ENCODE peak calls at places on chromosomes 5 and 9, in five cellular contexts. H, E, A, J and I are unnamed samples.
A peak's percentile ranks its signal among the peaks of the same experiment; 100 is the strongest.

GRCh38 chr9:135926402-135927194 is 19.3 kb upstream of the CAMSAP1 start:
- DNase-seq in H (peak; percentile 18), E (no peak), A (no peak), J (peak; percentile 95), I (no peak)

GRCh38 chr5:160751297-160751696 is 100.7 kb downstream of the ATP10B start:
- DNase-seq in H (no peak), E (no peak), A (no peak), J (no peak), I (no peak)

GRCh38 chr9:83537331-83538171 is 650 bp downstream of the FRMD3 start:
- DNase-seq in H (no peak), E (no peak), A (no peak), J (no peak), I (no peak)

GRCh38 chr5:149251546-149251945 is 20.1 kb upstream of the AFAP1L1 start:
- DNase-seq in H (no peak), E (no peak), A (no peak), J (no peak), I (no peak)

GRCh38 chr5:154356256-154356655 is 89.5 kb upstream of the SAP30L start:
- DNase-seq in H (no peak), E (no peak), A (no peak), J (no peak), I (no peak)

GRCh38 chr5:56585973-56586740 is 229.2 kb upstream of the MAP3K1 start:
- DNase-seq in H (no peak), E (no peak), A (no peak), J (no peak), I (no peak)

GRCh38 chr9:95446259-95446658 is 70.5 kb downstream of the PTCH1 start:
- DNase-seq in H (no peak), E (no peak), A (no peak), J (no peak), I (no peak)

GRCh38 chr5:174828786-174829510 is 104.6 kb downstream of the MSX2 start:
- DNase-seq in H (peak; percentile 42), E (no peak), A (no peak), J (no peak), I (no peak)

GRCh38 chr9:10613413-10613812 is 611 bp upstream of the PTPRD start:
- DNase-seq in H (no peak), E (no peak), A (no peak), J (no peak), I (no peak)

GRCh38 chr9:76215066-76215465 is 179.2 kb downstream of the RFK start:
- DNase-seq in H (peak; percentile 70), E (no peak), A (no peak), J (no peak), I (no peak)

GRCh38 chr9:89759563-89759962 is 154.8 kb downstream of the GADD45G start:
- DNase-seq in H (no peak), E (no peak), A (no peak), J (no peak), I (no peak)

GRCh38 chr9:76629205-76629990 is 134.8 kb upstream of the PCA3 start:
- DNase-seq in H (no peak), E (peak; percentile 30), A (no peak), J (no peak), I (no peak)

GRCh38 chr5:137753227-137753985 is 757 bp downstream of the HNRNPA0 start:
- DNase-seq in H (no peak), E (peak; percentile 38), A (no peak), J (peak; percentile 29), I (peak; percentile 55)

GRCh38 chr5:58056546-58056945 is 403.3 kb downstream of the PLK2 start:
- DNase-seq in H (no peak), E (no peak), A (no peak), J (no peak), I (no peak)

GRCh38 chr5:126978258-126978657 is 52.1 kb downstream of the MARCHF3 start:
- DNase-seq in H (no peak), E (no peak), A (no peak), J (no peak), I (no peak)

GRCh38 chr9:84697494-84698114 is 28.1 kb downstream of the NTRK2 start:
- DNase-seq in H (peak; percentile 5), E (peak; percentile 40), A (peak; percentile 22), J (peak; percentile 15), I (peak; percentile 76)

GRCh38 chr9:131656356-131657030 is 83.4 kb downstream of the RAPGEF1 start:
- DNase-seq in H (no peak), E (no peak), A (no peak), J (peak; percentile 54), I (no peak)

GRCh38 chr9:33719581-33720374 is 75.6 kb upstream of the PRSS3 start:
- DNase-seq in H (no peak), E (peak; percentile 46), A (peak; percentile 16), J (no peak), I (peak; percentile 40)

GRCh38 chr5:57581772-57582171 is 99.2 kb upstream of the ACTBL2 start:
- DNase-seq in H (no peak), E (no peak), A (no peak), J (no peak), I (no peak)

GRCh38 chr5:65722575-65723424 is 795 bp downstream of the NLN start:
- DNase-seq in H (no peak), E (peak; percentile 20), A (peak; percentile 29), J (peak; percentile 3), I (peak; percentile 52)

GRCh38 chr9:101333923-101334702 is 50.7 kb downstream of the BAAT start:
- DNase-seq in H (no peak), E (no peak), A (no peak), J (no peak), I (no peak)

GRCh38 chr5:176319827-176320554 is 41.6 kb downstream of the KIAA1191 start:
- DNase-seq in H (no peak), E (no peak), A (peak; percentile 18), J (no peak), I (no peak)

GRCh38 chr5:98992552-98992951 is 63.7 kb upstream of the CHD1 start:
- DNase-seq in H (no peak), E (no peak), A (no peak), J (no peak), I (no peak)

GRCh38 chr5:169591636-169592035 is 8.1 kb downstream of the SPDL1 start:
- DNase-seq in H (no peak), E (no peak), A (no peak), J (no peak), I (no peak)

GRCh38 chr9:119634036-119634435 is 264.8 kb upstream of the BRINP1 start:
- DNase-seq in H (no peak), E (no peak), A (no peak), J (no peak), I (no peak)

GRCh38 chr9:119639287-119639955 is 270.2 kb upstream of the BRINP1 start:
- DNase-seq in H (no peak), E (no peak), A (no peak), J (no peak), I (no peak)
- TF ChIP-seq CTCF in H (no peak), E (no peak), A (no peak), J (no peak), I (no peak)

GRCh38 chr5:15951126-15951525 is 228.5 kb downstream of the MARCHF11 start:
- DNase-seq in H (no peak), E (no peak), A (no peak), J (no peak), I (no peak)

GRCh38 chr5:15943487-15943886 is 236.1 kb downstream of the MARCHF11 start:
- DNase-seq in H (no peak), E (no peak), A (no peak), J (no peak), I (no peak)

GRCh38 chr5:15951550-15951949 is 228.0 kb downstream of the MARCHF11 start:
- DNase-seq in H (no peak), E (no peak), A (no peak), J (no peak), I (no peak)

GRCh38 chr5:15946026-15946425 is 233.6 kb downstream of the MARCHF11 start:
- DNase-seq in H (no peak), E (no peak), A (no peak), J (no peak), I (no peak)

GRCh38 chr5:15948225-15948624 is 231.4 kb downstream of the MARCHF11 start:
- DNase-seq in H (no peak), E (no peak), A (no peak), J (no peak), I (no peak)
- TF ChIP-seq CTCF in H (peak; percentile 0), E (no peak), A (no peak), J (no peak), I (no peak)

GRCh38 chr9:127781821-127782220 is 3.4 kb upstream of the SH2D3C start:
- DNase-seq in H (no peak), E (no peak), A (no peak), J (no peak), I (no peak)
- TF ChIP-seq CTCF in H (no peak), E (no peak), A (no peak), J (no peak), I (no peak)

DNA sequence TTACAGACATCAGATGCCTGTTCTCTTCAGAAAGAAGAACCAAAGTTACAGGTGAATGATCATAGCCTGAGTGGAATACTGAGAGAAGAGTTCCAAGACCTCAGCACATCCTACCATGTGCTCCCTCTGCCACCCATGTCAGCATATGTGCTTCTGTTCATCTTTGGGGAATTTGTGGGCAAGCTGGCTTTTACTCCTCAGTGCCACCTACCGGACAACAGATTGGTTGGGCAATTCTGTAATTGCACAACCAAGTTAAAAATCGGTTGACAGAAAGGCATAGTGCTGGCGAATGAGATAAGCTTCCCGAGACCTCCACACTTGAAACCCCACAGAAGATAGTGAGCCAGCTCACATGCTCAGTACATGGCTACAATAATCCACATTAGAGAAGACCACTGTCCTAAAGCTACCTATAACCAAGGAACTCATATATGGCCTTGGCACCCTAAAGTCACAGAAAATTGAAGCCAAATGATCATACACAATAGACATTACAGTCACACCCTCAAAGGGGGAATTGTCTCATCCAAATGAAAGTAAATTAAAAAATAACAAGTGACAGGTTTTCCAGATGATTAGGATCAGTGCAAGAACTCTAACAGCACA is 1238.0 kb upstream of the NUDT12 start:
- DNase-seq in H (no peak), E (no peak), A (peak; percentile 26), J (no peak), I (no peak)
- TF ChIP-seq CTCF in H (no peak), E (peak; percentile 32), A (peak; percentile 62), J (no peak), I (no peak)

DNA sequence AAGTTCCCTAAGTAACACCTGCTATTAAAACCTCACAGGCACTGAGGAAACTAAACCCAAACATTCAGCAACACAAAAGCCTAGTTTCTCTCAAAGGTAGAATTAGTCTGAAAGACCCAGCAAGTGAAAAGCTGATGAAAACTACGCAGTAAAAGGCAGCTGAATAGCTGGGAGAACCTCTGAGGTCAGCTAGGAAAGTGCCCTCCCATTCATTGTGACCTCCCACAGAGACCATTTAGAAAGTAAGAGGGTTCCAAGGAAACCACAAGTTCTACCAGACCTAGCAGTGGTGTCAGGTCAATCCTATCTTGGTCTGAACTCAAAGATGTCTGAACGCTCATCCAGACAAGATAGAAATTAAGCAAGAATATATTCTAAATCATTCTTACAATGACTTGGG is 144.7 kb downstream of the SSBP2 start:
- DNase-seq in H (no peak), E (no peak), A (no peak), J (no peak), I (no peak)
- TF ChIP-seq CTCF in H (no peak), E (no peak), A (no peak), J (no peak), I (no peak)

GRCh38 chr5:157469073-157469472 is 9.1 kb downstream of the NIPAL4 start:
- DNase-seq in H (no peak), E (no peak), A (no peak), J (no peak), I (no peak)
- TF ChIP-seq CTCF in H (no peak), E (peak; percentile 21), A (no peak), J (no peak), I (peak; percentile 18)